ENCODE peak calls at places on chromosomes 16 and 17, in four cellular contexts. M is sciatic nerve, Q is HFFc6, A is T-helper 1 cell. V is an unnamed sample.

GRCh38 chr17:4474093-4474492 is 24.6 kb upstream of the SPNS2 start:
- DNase-seq in M (no peak), Q (no peak), A (no peak), V (no peak)

GRCh38 chr17:50708050-50709000 is 611 bp upstream of the ANKRD40 start:
- DNase-seq in M (peak), Q (no peak), A (no peak), V (peak)

GRCh38 chr17:2062571-2063183 is 7.8 kb downstream of the HIC1 start:
- DNase-seq in M (peak), Q (no peak), A (no peak), V (peak)

GRCh38 chr17:6668727-6669425 is 17.3 kb downstream of the C17orf100 start:
- DNase-seq in M (no peak), Q (no peak), A (no peak), V (no peak)

GRCh38 chr17:82737981-82738877 is 2.8 kb downstream of the FN3K start:
- DNase-seq in M (peak), Q (no peak), A (no peak), V (no peak)

GRCh38 chr16:67441289-67441753 is 10.4 kb downstream of the HSD11B2 start:
- DNase-seq in M (no peak), Q (no peak), A (no peak), V (no peak)

GRCh38 chr16:180101-180920 is at the start of gene HBQ1:
- DNase-seq in M (no peak), Q (no peak), A (no peak), V (peak)

GRCh38 chr16:62954144-62955032 is 918.1 kb upstream of the CDH8 start:
- DNase-seq in M (no peak), Q (no peak), A (no peak), V (no peak)

GRCh38 chr17:40309938-40310510 is 1.0 kb downstream of the RARA start:
- DNase-seq in M (no peak), Q (no peak), A (no peak), V (no peak)

GRCh38 chr17:50686494-50687199 is 21.1 kb downstream of the ANKRD40 start:
- DNase-seq in M (no peak), Q (peak), A (no peak), V (no peak)

GRCh38 chr17:50514936-50515702 is 6.9 kb downstream of the MYCBPAP start:
- DNase-seq in M (no peak), Q (no peak), A (no peak), V (no peak)

GRCh38 chr17:17167356-17167755 is 38.8 kb downstream of the PLD6 start:
- DNase-seq in M (no peak), Q (no peak), A (no peak), V (no peak)

GRCh38 chr17:13002761-13003453 is 14.9 kb downstream of the ELAC2 start:
- DNase-seq in M (peak), Q (peak), A (no peak), V (peak)

GRCh38 chr16:75087040-75087979 is 29.3 kb downstream of the LDHD start:
- DNase-seq in M (no peak), Q (no peak), A (no peak), V (peak)

GRCh38 chr16:16045879-16046278 is 96.5 kb downstream of the ABCC1 start:
- DNase-seq in M (no peak), Q (no peak), A (no peak), V (no peak)

GRCh38 chr16:11742041-11742535 is 569 bp downstream of the TXNDC11 start:
- DNase-seq in M (peak), Q (no peak), A (peak), V (peak)

GRCh38 chr16:54798267-54798666 is 132.4 kb upstream of the IRX5 start:
- DNase-seq in M (no peak), Q (no peak), A (no peak), V (no peak)

GRCh38 chr16:22900863-22901262 is 86.9 kb downstream of the HS3ST2 start:
- DNase-seq in M (no peak), Q (no peak), A (no peak), V (no peak)

GRCh38 chr16:81831722-81832126 is 52.6 kb downstream of the PLCG2 start:
- DNase-seq in M (peak), Q (no peak), A (no peak), V (no peak)

GRCh38 chr16:55475919-55476318 is 3.1 kb upstream of the MMP2 start:
- DNase-seq in M (no peak), Q (no peak), A (no peak), V (no peak)